ENCODE peak calls at places on chromosome 1, in eight cellular contexts. U is HCT116, Z is sigmoid colon, O is stomach, R is H1, F is Panc1, G is GM23338, Q is K562. X is an unnamed sample. For H3K4me1, the result is how much of the 10 kb centered on the place peaks cover.

GRCh38 chr1:21346304-21347071 is 56.2 kb upstream of the ECE1 start:
- DNase-seq in R (no peak), Z (no peak), O (no peak), U (no peak), F (no peak), Q (no peak), G (no peak), X (no peak)

GRCh38 chr1:69534829-69535228 is 32.9 kb upstream of the LRRC7 start:
- DNase-seq in F (no peak), Z (no peak), O (no peak), Q (no peak), G (no peak), U (no peak), R (no peak), X (no peak)

GRCh38 chr1:109713636-109714035 is 1.6 kb downstream of the GSTM5 start:
- DNase-seq in Z (no peak), U (no peak), F (no peak), O (no peak), G (no peak), R (no peak), Q (no peak), X (no peak)

GRCh38 chr1:205484985-205485967 is 19.2 kb upstream of the CDK18 start:
- DNase-seq in Q (peak), O (peak), R (peak), F (no peak), Z (peak), U (peak), G (peak), X (peak)

GRCh38 chr1:53048345-53048737 is 13.7 kb upstream of the PODN start:
- DNase-seq in O (no peak), Q (no peak), G (no peak), Z (no peak), F (no peak), R (no peak), U (no peak), X (no peak)

GRCh38 chr1:50703240-50703639 is 256.8 kb downstream of the FAF1 start:
- DNase-seq in G (peak), F (no peak), O (no peak), U (no peak), Z (no peak), R (no peak), Q (no peak), X (no peak)

GRCh38 chr1:48055854-48056253 is 58.7 kb upstream of the TRABD2B start:
- DNase-seq in F (no peak), R (no peak), O (no peak), U (no peak), Q (no peak), Z (no peak), G (peak), X (no peak)

GRCh38 chr1:190277116-190277515 is 200.5 kb downstream of the BRINP3 start:
- DNase-seq in G (peak), Q (no peak), Z (no peak), R (no peak), U (no peak), F (no peak), O (no peak), X (no peak)

GRCh38 chr1:6770727-6771567 is 14.3 kb upstream of the CAMTA1 start:
- DNase-seq in Q (no peak), R (peak), F (no peak), O (no peak), U (no peak), G (peak), Z (no peak), X (no peak)

GRCh38 chr1:78691995-78692747 is 42.5 kb downstream of the IFI44 start:
- DNase-seq in R (no peak), G (no peak), F (peak), Q (no peak), O (no peak), U (no peak), Z (no peak), X (no peak)

GRCh38 chr1:57850572-57850971 is 426.7 kb upstream of the DAB1 start:
- DNase-seq in Q (no peak), U (no peak), Z (no peak), F (no peak), O (no peak), G (peak), R (no peak), X (no peak)
- TF ChIP-seq POLR2AphosphoS5 in Q (no peak), U (no peak), Z (no peak), F (no peak), O (no peak), G (no peak), R (no peak), X (no peak)

DNA sequence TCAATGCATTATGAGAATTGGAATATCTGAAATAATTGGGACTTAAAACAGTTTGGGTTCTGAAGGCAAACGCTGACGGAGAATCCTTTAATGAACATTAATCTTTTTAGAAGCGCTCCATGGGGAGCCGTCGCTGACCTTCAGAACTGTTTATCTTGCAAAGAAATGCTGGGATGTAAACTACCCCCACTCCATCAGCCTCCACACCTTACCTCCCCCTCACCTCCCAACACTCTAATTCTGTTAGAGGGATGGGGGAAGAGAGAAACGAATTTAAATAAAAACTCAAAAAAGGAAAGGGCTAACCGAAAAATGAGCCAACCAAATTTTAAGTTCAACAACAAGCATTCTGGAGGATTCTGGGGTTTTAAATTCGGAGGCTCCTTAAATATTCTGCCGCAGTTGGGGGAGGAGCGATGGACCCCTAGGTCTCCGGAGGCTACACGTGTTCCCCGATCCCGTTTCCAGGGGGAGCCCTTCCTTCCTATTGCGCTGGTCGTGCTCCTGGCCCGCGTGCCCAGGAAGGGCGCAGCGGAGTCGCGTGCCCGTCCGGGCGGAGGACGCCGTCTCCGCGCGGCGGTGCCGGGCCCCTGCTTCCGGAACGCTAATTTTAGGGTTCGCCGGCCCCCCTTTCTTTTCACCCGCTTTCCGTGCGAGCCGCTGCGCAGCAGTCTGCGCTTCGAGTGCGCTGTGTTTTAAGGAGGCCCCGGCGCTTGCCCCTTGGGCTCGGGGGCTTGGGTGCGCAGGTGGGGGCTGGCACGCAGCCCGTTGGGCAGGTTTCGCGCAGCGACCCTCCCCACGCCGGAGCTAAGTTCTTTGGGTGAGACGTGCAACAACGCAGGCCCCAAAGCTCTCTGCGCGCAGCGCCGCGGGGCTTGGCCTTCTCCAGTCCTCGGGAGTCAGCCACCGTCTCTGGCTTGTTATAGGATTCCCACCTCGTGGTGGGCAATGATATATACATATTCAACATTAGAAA is 43.8 kb upstream of the DNAJC6 start:
- DNase-seq in F (no peak), G (peak), Z (no peak), R (no peak), O (peak), U (no peak), Q (no peak), X (peak)
- H3K27ac ChIP-seq in F (no peak), G (no peak), Z (peak), R (peak), O (peak), U (no peak), Q (peak), X (no peak)

GRCh38 chr1:167159782-167160181 is 60.9 kb upstream of the POU2F1 start:
- DNase-seq in Q (no peak), U (no peak), G (no peak), Z (no peak), O (no peak), F (no peak), R (no peak), X (no peak)
- H3K4me1 ChIP-seq in Q (under half), U (under half), G (under half), Z (under half), O (under half), F (under half), R (under half), X (under half)

DNA sequence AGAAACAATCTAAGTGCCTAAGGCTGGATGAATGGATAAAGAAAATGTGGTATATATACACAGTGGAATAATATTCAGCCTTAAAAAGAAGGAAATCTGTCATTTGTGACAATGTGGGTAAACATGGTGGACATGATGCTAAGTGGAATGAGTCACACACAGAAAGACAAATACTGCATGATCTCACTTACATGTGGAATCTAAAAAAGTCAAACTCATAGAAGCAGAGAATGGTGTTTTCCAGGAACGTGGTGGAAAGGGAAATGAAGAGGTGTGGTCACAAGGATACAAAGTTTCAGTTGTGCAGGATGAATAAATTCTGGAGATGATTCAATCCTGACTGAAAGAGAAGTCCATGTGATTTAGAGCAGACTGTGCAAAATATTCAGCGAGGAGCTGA is 56.5 kb downstream of the RYR2 start:
- DNase-seq in Q (no peak), G (no peak), F (no peak), R (no peak), Z (no peak), U (no peak), O (no peak), X (no peak)
- TF ChIP-seq POLR2AphosphoS5 in Q (no peak), G (no peak), F (no peak), R (no peak), Z (no peak), U (no peak), O (no peak), X (no peak)

GRCh38 chr1:16066245-16066644 is 7.2 kb downstream of the FAM131C start:
- DNase-seq in R (no peak), F (no peak), G (no peak), U (no peak), O (no peak), Q (no peak), Z (no peak), X (no peak)

GRCh38 chr1:16070640-16071355 is 2.7 kb downstream of the FAM131C start:
- DNase-seq in Q (no peak), F (no peak), R (no peak), Z (no peak), G (no peak), O (no peak), U (no peak), X (no peak)

GRCh38 chr1:16067127-16067768 is 6.2 kb downstream of the FAM131C start:
- DNase-seq in G (peak), Q (peak), U (no peak), F (no peak), O (peak), Z (no peak), R (no peak), X (no peak)

GRCh38 chr1:16067933-16068332 is 5.5 kb downstream of the FAM131C start:
- DNase-seq in O (no peak), F (no peak), R (no peak), U (no peak), Q (no peak), G (no peak), Z (no peak), X (no peak)

GRCh38 chr1:16068356-16069270 is 4.8 kb downstream of the FAM131C start:
- DNase-seq in Q (no peak), U (no peak), O (peak), G (no peak), F (no peak), R (no peak), Z (no peak), X (no peak)
- H3K27ac ChIP-seq in Q (no peak), U (no peak), O (no peak), G (no peak), F (no peak), R (no peak), Z (no peak), X (no peak)

X was measured in prostate gland.